ENCODE peak calls at places on chromosome 4, in ten cellular contexts. E is psoas muscle; U is Peyer's patch; R is CD8-positive, alpha-beta T cell; B is cardiac muscle cell; Z is body of pancreas; V is LNCaP clone FGC; H is type B pancreatic cell; Y is fibroblast of lung; K is WERI-Rb-1. X is an unnamed sample.

GRCh38 chr4:40481977-40482376 is 146.8 kb downstream of the CHRNA9 start:
- DNase-seq in Y (no peak), B (no peak), K (no peak), R (no peak), E (no peak), U (no peak), V (no peak), H (no peak), Z (no peak), X (no peak)

GRCh38 chr4:108144451-108144850 is 24.3 kb downstream of the LEF1 start:
- DNase-seq in Z (no peak), H (no peak), K (no peak), Y (no peak), U (no peak), B (no peak), R (peak; percentile 30), V (no peak), E (no peak), X (no peak)

GRCh38 chr4:138609943-138610350 is 367.8 kb upstream of the SLC7A11 start:
- DNase-seq in R (no peak), E (no peak), Y (peak; percentile 95), U (no peak), V (no peak), H (no peak), B (no peak), Z (no peak), K (no peak), X (peak; percentile 15)

GRCh38 chr4:41257901-41258300 is 1.2 kb downstream of the UCHL1 start:
- DNase-seq in H (no peak), E (no peak), R (no peak), Y (no peak), B (no peak), V (no peak), K (no peak), Z (no peak), U (no peak), X (no peak)

GRCh38 chr4:107044170-107044569 is 8.1 kb upstream of the DKK2 start:
- DNase-seq in Z (no peak), V (peak; percentile 7), E (no peak), B (no peak), U (no peak), Y (no peak), H (no peak), R (no peak), K (peak; percentile 16), X (no peak)

GRCh38 chr4:47213971-47214370 is 182.6 kb downstream of the GABRB1 start:
- DNase-seq in R (no peak), Z (no peak), H (no peak), V (no peak), U (no peak), E (no peak), K (no peak), B (no peak), Y (peak; percentile 98), X (no peak)

GRCh38 chr4:133068083-133068482 is 81.0 kb upstream of the PCDH10 start:
- DNase-seq in V (no peak), K (no peak), U (no peak), E (no peak), B (no peak), R (no peak), Z (no peak), Y (no peak), H (no peak), X (no peak)

GRCh38 chr4:34676390-34676789 is 1567.9 kb downstream of the ARAP2 start:
- DNase-seq in R (no peak), Z (no peak), K (no peak), V (no peak), Y (no peak), B (peak; percentile 6), E (no peak), U (no peak), H (no peak), X (no peak)

GRCh38 chr4:103786014-103786413 is 66.2 kb upstream of the TACR3 start:
- DNase-seq in V (peak; percentile 50), Z (no peak), H (no peak), R (no peak), U (no peak), K (peak; percentile 57), Y (peak; percentile 7), B (peak; percentile 48), E (no peak), X (peak; percentile 4)

GRCh38 chr4:106985830-106986229 is 50.3 kb downstream of the DKK2 start:
- DNase-seq in Z (no peak), B (no peak), Y (peak; percentile 6), R (no peak), E (no peak), U (no peak), V (no peak), H (no peak), K (no peak), X (no peak)

GRCh38 chr4:185218312-185218711 is 8.9 kb downstream of the SNX25 start:
- DNase-seq in V (no peak), H (no peak), R (no peak), Y (no peak), K (no peak), E (no peak), Z (no peak), U (no peak), B (no peak), X (no peak)

GRCh38 chr4:113502476-113502875 is 259.1 kb downstream of the CAMK2D start:
- DNase-seq in H (no peak), R (no peak), Y (peak; percentile 13), Z (no peak), K (no peak), E (no peak), U (no peak), V (no peak), B (no peak), X (no peak)

GRCh38 chr4:14719053-14719452 is 283.2 kb upstream of the CPEB2 start:
- DNase-seq in K (no peak), R (no peak), H (no peak), E (no peak), Z (peak; percentile 10), U (no peak), B (no peak), V (no peak), Y (peak; percentile 75), X (no peak)

GRCh38 chr4:7423801-7424552 is 10.8 kb downstream of the PSAPL1 start:
- DNase-seq in V (no peak), H (peak; percentile 62), Y (peak; percentile 19), B (no peak), U (peak; percentile 31), Z (no peak), K (no peak), R (no peak), E (no peak), X (no peak)

GRCh38 chr4:9825049-9825448 is 43.6 kb downstream of the DRD5 start:
- DNase-seq in K (no peak), E (no peak), U (no peak), Y (no peak), Z (no peak), B (no peak), R (no peak), H (no peak), V (no peak), X (no peak)

GRCh38 chr4:69054578-69055200 is 41.6 kb upstream of the UGT2B7 start:
- DNase-seq in B (no peak), Z (peak; percentile 26), E (no peak), U (no peak), V (no peak), Y (peak; percentile 90), K (no peak), R (no peak), H (no peak), X (peak; percentile 30)

GRCh38 chr4:152023674-152024073 is 262.9 kb upstream of the GATB start:
- DNase-seq in V (no peak), U (no peak), K (no peak), H (no peak), Z (no peak), E (no peak), B (no peak), R (no peak), Y (no peak), X (no peak)

GRCh38 chr4:152644130-152644529 is 35.7 kb downstream of the TMEM154 start:
- DNase-seq in Y (no peak), V (no peak), Z (no peak), U (no peak), H (no peak), B (no peak), K (no peak), E (no peak), R (no peak), X (no peak)

DNA sequence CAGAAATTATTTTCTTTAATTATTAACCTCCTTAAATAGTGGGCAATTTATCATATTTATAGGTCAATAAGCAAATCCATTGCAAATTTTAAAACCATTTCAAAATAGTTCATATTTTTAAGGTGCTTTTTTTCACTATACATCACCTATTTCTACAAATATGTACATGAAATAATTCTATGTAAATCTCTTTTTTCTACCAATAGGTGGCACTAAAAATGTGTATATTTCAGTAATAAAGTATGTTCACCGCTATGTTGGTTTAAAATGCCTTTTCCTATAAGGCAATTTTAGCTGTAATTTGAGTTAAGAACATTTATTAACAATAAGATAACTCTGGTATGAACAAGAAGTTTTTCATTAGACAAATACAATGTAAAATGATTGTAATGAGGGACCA is 672.2 kb downstream of the KCTD8 start:
- DNase-seq in E (no peak), U (no peak), B (no peak), K (no peak), H (no peak), Y (peak; percentile 9), Z (no peak), R (no peak), V (no peak), X (no peak)
- TF ChIP-seq CTCF in E (no peak), U (no peak), B (peak; percentile 22), K (no peak), H (peak; percentile 75), Y (no peak), Z (peak; percentile 12), R (no peak), V (peak; percentile 22), X (no peak)

DNA sequence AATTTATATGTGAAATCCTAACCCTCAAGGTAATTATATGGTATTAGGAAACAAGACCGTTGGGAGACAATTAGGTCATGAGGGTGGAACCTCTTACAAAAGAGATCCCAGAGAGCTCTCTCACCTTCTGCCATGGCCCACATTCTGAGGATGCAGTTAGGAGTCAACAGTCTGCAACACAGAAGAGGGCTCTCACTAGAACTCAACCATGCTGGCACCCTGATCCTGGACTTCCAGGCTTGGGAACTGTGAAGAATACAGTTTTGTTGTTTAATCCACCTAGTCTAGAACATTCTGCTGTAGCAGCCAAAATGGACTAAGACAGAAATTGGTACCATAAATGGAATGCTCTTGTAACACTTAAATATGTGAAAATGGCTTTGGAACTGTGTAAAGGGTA is 278.8 kb upstream of the GALNTL6 start:
- DNase-seq in E (no peak), R (no peak), H (no peak), K (no peak), Y (no peak), U (no peak), V (no peak), Z (no peak), B (no peak), X (no peak)
- TF ChIP-seq CTCF in E (no peak), R (no peak), H (no peak), K (no peak), Y (no peak), U (no peak), V (no peak), Z (no peak), B (no peak), X (no peak)

GRCh38 chr4:1050486-1051213 is 39.2 kb downstream of the FGFRL1 start:
- DNase-seq in R (peak; percentile 12), Y (no peak), U (peak; percentile 54), B (no peak), K (peak; percentile 14), V (no peak), Z (peak; percentile 8), H (no peak), E (peak; percentile 11), X (no peak)
- TF ChIP-seq CTCF in R (no peak), Y (peak; percentile 50), U (no peak), B (peak; percentile 41), K (peak; percentile 43), V (no peak), Z (no peak), H (peak; percentile 62), E (no peak), X (peak; percentile 17)

GRCh38 chr4:150305995-150306394 is 227.8 kb downstream of the DCLK2 start:
- DNase-seq in R (no peak), E (no peak), U (no peak), H (no peak), V (no peak), Z (no peak), Y (peak; percentile 81), K (no peak), B (no peak), X (peak; percentile 32)
- TF ChIP-seq CTCF in R (no peak), E (no peak), U (no peak), H (no peak), V (no peak), Z (no peak), Y (no peak), K (no peak), B (no peak), X (no peak)